ENCODE peak calls at places on chromosomes 6 and 20, in nine cellular contexts. Y, T, Z, B, F, G, P, O and D are unnamed samples. For H3K4me1, the result is how much of the 10 kb centered on the place peaks cover.

GRCh38 chr20:45347936-45348809 is at the start of gene SDC4:
- DNase-seq in Y (peak), T (peak), Z (peak), B (no peak), F (no peak), G (peak), P (peak), O (peak), D (no peak)

GRCh38 chr6:326896-327537 is 34.7 kb downstream of the DUSP22 start:
- DNase-seq in Y (no peak), T (no peak), Z (no peak), B (no peak), F (no peak), G (no peak), P (peak), O (no peak), D (no peak)

GRCh38 chr6:43861212-43861918 is 91.4 kb downstream of the VEGFA start:
- DNase-seq in Y (no peak), T (no peak), Z (no peak), B (no peak), F (no peak), G (no peak), P (no peak), O (no peak), D (no peak)

GRCh38 chr6:165805067-165805525 is 142.1 kb upstream of the PDE10A start:
- DNase-seq in Y (no peak), T (no peak), Z (no peak), B (no peak), F (no peak), G (no peak), P (no peak), O (no peak), D (no peak)

GRCh38 chr6:169589699-169590257 is 112.1 kb downstream of the WDR27 start:
- DNase-seq in Y (no peak), T (no peak), Z (no peak), B (no peak), F (no peak), G (no peak), P (no peak), O (no peak), D (no peak)

GRCh38 chr6:168819546-168819945 is 378.6 kb downstream of the SMOC2 start:
- DNase-seq in Y (no peak), T (no peak), Z (no peak), B (no peak), F (no peak), G (no peak), P (no peak), O (no peak), D (no peak)

GRCh38 chr20:3209023-3209945 is at the start of gene ITPA:
- DNase-seq in Y (no peak), T (peak), Z (peak), B (no peak), F (peak), G (peak), P (peak), O (peak), D (no peak)

GRCh38 chr6:166955865-166956443 is 396 bp downstream of the RNASET2 start:
- DNase-seq in Y (no peak), T (no peak), Z (no peak), B (no peak), F (peak), G (no peak), P (peak), O (peak), D (no peak)

DNA sequence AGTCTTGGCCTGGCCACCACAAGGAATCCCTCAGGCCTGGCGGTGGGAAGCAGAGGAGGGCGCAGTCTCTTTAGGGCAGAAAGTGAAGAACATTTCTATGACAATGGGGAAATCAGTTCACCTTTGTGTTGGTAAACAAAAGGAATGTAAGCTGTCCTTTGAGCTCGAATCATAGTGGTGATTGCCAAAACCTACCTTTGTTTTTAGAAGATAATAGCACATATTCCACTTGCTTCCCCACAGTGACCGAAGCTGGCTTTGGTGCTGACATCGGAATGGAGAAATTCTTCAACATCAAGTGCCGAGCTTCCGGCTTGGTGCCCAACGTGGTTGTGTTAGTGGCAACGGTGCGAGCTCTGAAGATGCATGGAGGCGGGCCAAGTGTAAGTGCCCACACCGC is 144.1 kb downstream of the MTHFD1L start:
- DNase-seq in Y (no peak), T (no peak), Z (no peak), B (no peak), F (no peak), G (no peak), P (no peak), O (no peak), D (no peak)
- TF ChIP-seq CTCF in Y (no peak), T (no peak), Z (no peak), B (no peak), F (no peak), G (no peak), P (no peak), O (no peak), D (no peak)

DNA sequence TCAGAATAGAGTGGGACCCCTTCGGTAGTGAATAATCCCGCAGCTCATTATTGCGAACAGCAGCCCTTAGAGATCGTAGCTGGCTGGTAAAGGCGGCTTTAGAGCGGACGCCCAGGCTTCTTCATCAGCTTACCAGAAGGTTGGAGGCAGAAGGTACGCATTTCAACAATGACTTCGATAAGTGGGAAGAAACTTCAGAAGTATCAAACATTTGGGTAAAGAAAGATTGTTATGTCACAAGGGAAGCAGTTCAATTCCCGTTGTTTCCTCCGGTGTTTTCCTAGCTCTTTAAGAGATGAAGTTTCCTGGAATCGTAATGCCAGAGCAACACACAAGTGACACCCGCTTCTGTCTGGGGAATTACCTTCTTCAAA is 119.2 kb upstream of the ZNF184 start:
- DNase-seq in Y (no peak), T (peak), Z (no peak), B (no peak), F (no peak), G (no peak), P (no peak), O (no peak), D (no peak)
- H3K4me1 ChIP-seq in Y (under half), T (under half), Z (under half), B (under half), F (under half), G (under half), P (under half), O (under half), D (under half)

GRCh38 chr6:72620866-72621242 is 1.0 kb upstream of the KCNQ5 start:
- DNase-seq in Y (no peak), T (no peak), Z (no peak), B (no peak), F (peak), G (no peak), P (no peak), O (no peak), D (no peak)

GRCh38 chr6:72619883-72620696 is 1.8 kb upstream of the KCNQ5 start:
- DNase-seq in Y (no peak), T (no peak), Z (peak), B (no peak), F (peak), G (peak), P (no peak), O (peak), D (no peak)

GRCh38 chr6:72623808-72624207 is 1.9 kb downstream of the KCNQ5 start:
- DNase-seq in Y (no peak), T (no peak), Z (no peak), B (no peak), F (peak), G (no peak), P (no peak), O (no peak), D (no peak)

GRCh38 chr6:72621243-72622093 is at the start of gene KCNQ5:
- DNase-seq in Y (no peak), T (peak), Z (no peak), B (no peak), F (peak), G (no peak), P (no peak), O (peak), D (no peak)

GRCh38 chr6:72622094-72622540 is 253 bp downstream of the KCNQ5 start:
- DNase-seq in Y (no peak), T (peak), Z (peak), B (no peak), F (peak), G (peak), P (peak), O (no peak), D (no peak)
- TF ChIP-seq CTCF in Y (no peak), T (no peak), Z (no peak), B (no peak), F (peak), G (peak), P (no peak), O (no peak), D (no peak)

GRCh38 chr6:151374024-151374423 is 17.3 kb downstream of the ZBTB2 start:
- DNase-seq in Y (no peak), T (no peak), Z (no peak), B (no peak), F (no peak), G (no peak), P (no peak), O (no peak), D (no peak)

GRCh38 chr6:151375833-151376232 is 15.5 kb downstream of the ZBTB2 start:
- DNase-seq in Y (no peak), T (no peak), Z (no peak), B (no peak), F (no peak), G (no peak), P (no peak), O (no peak), D (no peak)

GRCh38 chr6:151370509-151371078 is 20.8 kb downstream of the ZBTB2 start:
- DNase-seq in Y (no peak), T (peak), Z (no peak), B (no peak), F (no peak), G (no peak), P (no peak), O (no peak), D (no peak)

GRCh38 chr6:151376440-151376839 is 14.9 kb downstream of the ZBTB2 start:
- DNase-seq in Y (no peak), T (no peak), Z (no peak), B (no peak), F (peak), G (no peak), P (no peak), O (no peak), D (no peak)

DNA sequence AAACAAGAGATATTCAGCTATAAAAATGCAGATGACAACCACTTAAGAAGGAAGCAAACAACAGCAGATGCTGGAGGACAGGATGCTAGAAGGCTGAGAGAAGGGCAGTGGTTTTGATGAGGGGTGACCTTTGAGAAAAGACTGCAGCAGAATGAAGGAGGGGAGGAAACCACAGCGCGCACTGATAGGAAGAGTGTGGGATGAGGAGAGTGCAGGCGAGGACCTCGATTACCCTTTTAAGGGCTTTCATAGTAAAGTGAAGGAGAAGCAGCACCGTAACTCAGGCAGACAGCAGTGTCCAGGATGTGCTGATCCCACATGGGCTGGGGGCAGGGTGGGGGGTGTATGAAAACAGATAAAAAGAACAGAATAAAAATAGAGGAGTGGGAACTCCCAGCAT is 19.2 kb downstream of the ZBTB2 start:
- DNase-seq in Y (no peak), T (no peak), Z (no peak), B (no peak), F (no peak), G (no peak), P (no peak), O (no peak), D (no peak)
- H3K4me1 ChIP-seq in Y (under half), T (under half), Z (under half), B (under half), F (under half), G (under half), P (under half), O (under half), D (under half)

GRCh38 chr6:124962617-124963415 is 579 bp downstream of the RNF217 start:
- DNase-seq in Y (no peak), T (peak), Z (peak), B (no peak), F (no peak), G (peak), P (peak), O (peak), D (no peak)
- TF ChIP-seq CTCF in Y (no peak), T (peak), Z (no peak), B (no peak), F (no peak), G (no peak), P (no peak), O (no peak), D (no peak)

GRCh38 chr20:25251019-25251418 is 3.1 kb downstream of the PYGB start:
- DNase-seq in Y (no peak), T (no peak), Z (peak), B (no peak), F (no peak), G (no peak), P (no peak), O (no peak), D (no peak)
- H3K4me1 ChIP-seq in Y (under half), T (half or more), Z (under half), B (half or more), F (under half), G (half or more), P (half or more), O (under half), D (half or more)

GRCh38 chr20:62133864-62134263 is 9.3 kb downstream of the PSMA7 start:
- DNase-seq in Y (no peak), T (no peak), Z (no peak), B (no peak), F (no peak), G (no peak), P (no peak), O (no peak), D (no peak)
- TF ChIP-seq CTCF in Y (no peak), T (no peak), Z (no peak), B (peak), F (peak), G (no peak), P (no peak), O (no peak), D (no peak)

GRCh38 chr6:34520645-34521462 is 35.3 kb downstream of the SPDEF start:
- DNase-seq in Y (no peak), T (no peak), Z (no peak), B (no peak), F (no peak), G (no peak), P (peak), O (no peak), D (no peak)
- H3K4me1 ChIP-seq in Y (under half), T (under half), Z (under half), B (under half), F (under half), G (under half), P (under half), O (under half), D (under half)